ENCODE peak calls at places on chromosomes 4 and X, in eight cellular contexts. E is hepatocyte, C is OCI-LY7, M is SJSA1, L is A673, Q is body of pancreas, W is SK-N-SH, R is uterus. I is an unnamed sample. For H3K4me1 and H3K36me3, the result is how much of the 10 kb centered on the place peaks cover.

GRCh38 chr4:176780995-176781738 is 11.6 kb downstream of the VEGFC start:
- DNase-seq in E (no peak), Q (no peak), M (peak), R (no peak), W (no peak), C (no peak), L (no peak), I (no peak)

GRCh38 chr4:111991797-111992196 is 153.5 kb upstream of the FAM241A start:
- DNase-seq in W (no peak), R (peak), L (peak), Q (no peak), E (peak), M (peak), C (no peak), I (peak)

GRCh38 chr4:117429061-117429460 is 343.7 kb upstream of the TRAM1L1 start:
- DNase-seq in E (no peak), W (no peak), M (no peak), R (no peak), Q (no peak), L (no peak), C (no peak), I (no peak)

GRCh38 chr4:85543832-85544231 is 68.9 kb downstream of the ARHGAP24 start:
- DNase-seq in L (peak), E (no peak), C (no peak), W (no peak), Q (no peak), M (no peak), R (no peak), I (no peak)

GRCh38 chr4:176309772-176310171 is 10.0 kb upstream of the SPCS3 start:
- DNase-seq in W (no peak), R (no peak), C (no peak), Q (no peak), E (no peak), L (no peak), M (no peak), I (no peak)

GRCh38 chr4:23768541-23768940 is 121.3 kb downstream of the PPARGC1A start:
- DNase-seq in L (no peak), M (no peak), R (no peak), E (no peak), C (no peak), Q (no peak), W (no peak), I (peak)

GRCh38 chrX:10612215-10612614 is 8.2 kb downstream of the MID1 start:
- DNase-seq in M (peak), L (no peak), C (no peak), R (no peak), Q (no peak), E (no peak), W (no peak), I (no peak)

GRCh38 chrX:46788902-46789301 is 30.0 kb upstream of the SLC9A7 start:
- DNase-seq in M (no peak), Q (no peak), R (no peak), C (no peak), E (no peak), W (no peak), L (peak), I (no peak)

GRCh38 chrX:44314259-44314734 is 29.2 kb downstream of the EFHC2 start:
- DNase-seq in M (no peak), C (no peak), E (peak), W (peak), Q (peak), L (no peak), R (no peak), I (peak)

GRCh38 chrX:18983711-18984380 is at the start of gene PHKA2:
- DNase-seq in W (peak), R (peak), L (no peak), M (no peak), Q (peak), C (no peak), E (peak), I (peak)

GRCh38 chr4:155339588-155339987 is 37.2 kb downstream of the MAP9 start:
- DNase-seq in M (no peak), W (no peak), E (peak), L (no peak), R (no peak), C (no peak), Q (no peak), I (peak)

GRCh38 chrX:43868791-43869190 is 13.5 kb downstream of the MAOB start:
- DNase-seq in C (no peak), R (no peak), E (no peak), M (no peak), L (no peak), W (peak), Q (no peak), I (no peak)

GRCh38 chrX:133495464-133496391 is 80.4 kb upstream of the GPC4 start:
- DNase-seq in W (no peak), L (no peak), M (no peak), R (peak), Q (peak), C (no peak), E (peak), I (peak)

GRCh38 chrX:701673-702072 is 71.1 kb downstream of the SHOX start:
- DNase-seq in R (no peak), L (no peak), W (no peak), M (no peak), C (no peak), E (no peak), Q (no peak), I (no peak)

GRCh38 chr4:142095886-142096605 is 459.7 kb downstream of the IL15 start:
- DNase-seq in R (peak), W (no peak), M (peak), E (no peak), L (peak), Q (peak), C (no peak), I (no peak)

GRCh38 chr4:138696058-138696457 is 319.5 kb upstream of the NOCT start:
- DNase-seq in W (no peak), R (no peak), E (no peak), C (no peak), M (no peak), Q (no peak), L (no peak), I (no peak)

GRCh38 chrX:151737494-151737893 is 2.9 kb downstream of the CNGA2 start:
- DNase-seq in C (no peak), R (no peak), W (no peak), L (no peak), M (no peak), E (no peak), Q (no peak), I (no peak)

GRCh38 chrX:123215397-123216089 is 31.5 kb downstream of the GRIA3 start:
- DNase-seq in C (no peak), L (peak), R (no peak), Q (no peak), W (no peak), M (no peak), E (no peak), I (no peak)

GRCh38 chr4:42594880-42595279 is 62.0 kb downstream of the ATP8A1 start:
- DNase-seq in Q (no peak), L (no peak), W (no peak), M (no peak), R (no peak), E (no peak), C (no peak), I (no peak)

GRCh38 chrX:103626855-103627254 is 1.9 kb upstream of the TCEAL1 start:
- DNase-seq in W (no peak), L (no peak), R (no peak), Q (no peak), C (no peak), E (no peak), M (no peak), I (no peak)

GRCh38 chr4:95050980-95051688 is 293.4 kb downstream of the BMPR1B start:
- DNase-seq in R (no peak), Q (peak), E (no peak), M (no peak), C (no peak), L (no peak), W (no peak), I (no peak)

GRCh38 chr4:36394352-36394903 is 113.0 kb downstream of the DTHD1 start:
- DNase-seq in L (no peak), C (no peak), W (no peak), M (no peak), E (no peak), Q (no peak), R (no peak), I (peak)

GRCh38 chr4:147943159-147943638 is 211.3 kb downstream of the ARHGAP10 start:
- DNase-seq in M (no peak), C (no peak), E (no peak), W (no peak), Q (no peak), L (no peak), R (no peak), I (peak)

GRCh38 chr4:41373221-41373620 is 116.5 kb downstream of the UCHL1 start:
- DNase-seq in Q (no peak), R (no peak), W (no peak), M (no peak), E (no peak), L (no peak), C (no peak), I (no peak)
- H3K27ac ChIP-seq in Q (no peak), R (no peak), W (no peak), M (no peak), E (no peak), L (no peak), C (no peak), I (no peak)

GRCh38 chr4:113586072-113586471 is 175.5 kb downstream of the CAMK2D start:
- DNase-seq in Q (no peak), L (no peak), E (no peak), M (no peak), C (no peak), R (no peak), W (no peak), I (no peak)

GRCh38 chr4:113587156-113587555 is 174.4 kb downstream of the CAMK2D start:
- DNase-seq in W (no peak), Q (no peak), C (no peak), M (no peak), R (no peak), L (no peak), E (no peak), I (no peak)

GRCh38 chr4:113587640-113588275 is 173.8 kb downstream of the CAMK2D start:
- DNase-seq in C (no peak), E (no peak), W (no peak), Q (no peak), L (peak), R (no peak), M (no peak), I (no peak)

GRCh38 chr4:113591982-113592381 is 169.6 kb downstream of the CAMK2D start:
- DNase-seq in L (peak), M (no peak), C (no peak), R (no peak), Q (no peak), E (no peak), W (no peak), I (no peak)

GRCh38 chr4:113588895-113589668 is 172.5 kb downstream of the CAMK2D start:
- DNase-seq in C (peak), R (no peak), L (no peak), W (no peak), M (no peak), E (no peak), Q (no peak), I (no peak)
- H3K4me1 ChIP-seq in C (half or more), R (under half), L (under half), W (under half), M (under half), E (under half), Q (under half), I (under half)

DNA sequence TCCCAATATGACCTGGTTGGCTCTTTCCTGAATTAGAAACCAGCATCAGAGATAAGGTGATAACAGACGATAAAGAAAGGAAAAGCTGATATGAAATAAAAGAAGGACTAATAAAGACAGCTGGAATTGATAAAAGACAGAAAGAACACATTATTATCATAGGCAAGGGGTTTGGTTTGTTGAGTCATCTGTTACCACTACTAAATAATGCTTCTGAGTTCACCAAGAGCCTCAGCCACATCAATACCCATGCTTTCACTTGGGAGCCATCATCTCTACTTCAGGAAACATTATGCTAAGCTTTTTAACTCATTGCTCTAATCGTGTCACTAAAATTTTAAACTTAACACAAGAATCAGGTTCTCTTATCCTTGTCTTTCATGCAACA is 27.6 kb downstream of the ANXA5 start:
- DNase-seq in L (no peak), C (no peak), Q (no peak), R (no peak), M (peak), W (no peak), E (no peak), I (no peak)
- H3K36me3 ChIP-seq in L (half or more), C (under half), Q (under half), R (under half), M (half or more), W (half or more), E (under half), I (under half)

DNA sequence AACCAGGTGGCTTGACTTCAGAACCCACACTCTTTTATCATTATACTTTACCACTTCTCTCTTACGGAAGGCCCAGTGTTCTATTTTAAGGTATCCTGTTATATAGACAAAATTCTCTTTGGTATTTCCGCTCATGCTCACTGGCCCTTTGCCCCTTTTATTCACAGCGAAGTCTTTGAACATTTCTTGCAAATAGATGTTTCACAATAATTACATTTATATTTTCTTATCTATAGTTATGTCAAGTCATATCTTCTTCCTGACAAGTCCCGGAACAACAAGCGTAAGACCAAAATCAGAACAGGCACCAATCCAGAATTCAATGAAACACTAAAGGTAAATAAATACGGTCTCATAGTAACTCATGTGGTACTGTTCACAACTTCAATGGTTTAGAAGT is 102.0 kb downstream of the SYTL5 start:
- DNase-seq in M (no peak), C (peak), W (no peak), E (no peak), R (no peak), L (no peak), Q (peak), I (no peak)
- H3K27ac ChIP-seq in M (no peak), C (peak), W (no peak), E (no peak), R (no peak), L (no peak), Q (no peak), I (no peak)

I was measured in small intestine.